ENCODE peak calls at places on chromosome 7, in seven cellular contexts. N is stomach, E is AG10803, V is endodermal cell, K is Panc1, G is upper lobe of right lung, J is fibroblast of lung. D is an unnamed sample.
A peak's percentile ranks its signal among the peaks of the same experiment; 100 is the strongest.

GRCh38 chr7:132518102-132518838 is 58.0 kb downstream of the PLXNA4 start:
- DNase-seq in N (no peak), E (no peak), V (peak; percentile 89), K (peak; percentile 8), G (no peak), J (no peak), D (peak; percentile 22)

GRCh38 chr7:1533569-1534329 is 3.2 kb downstream of the MAFK start:
- DNase-seq in N (peak; percentile 67), E (peak; percentile 87), V (peak; percentile 74), K (peak; percentile 86), G (no peak), J (peak; percentile 80), D (peak; percentile 90)

GRCh38 chr7:81159402-81159801 is 240.6 kb upstream of the SEMA3C start:
- DNase-seq in N (no peak), E (no peak), V (no peak), K (no peak), G (no peak), J (no peak), D (peak; percentile 51)

GRCh38 chr7:116259821-116260440 is 49.6 kb downstream of the TES start:
- DNase-seq in N (no peak), E (peak; percentile 91), V (no peak), K (no peak), G (no peak), J (peak; percentile 82), D (peak; percentile 76)

GRCh38 chr7:79529896-79530235 is 76.4 kb upstream of the MAGI2 start:
- DNase-seq in N (no peak), E (peak; percentile 36), V (no peak), K (no peak), G (no peak), J (no peak), D (peak; percentile 42)

GRCh38 chr7:27424231-27424630 is 181.6 kb downstream of the EVX1 start:
- DNase-seq in N (no peak), E (no peak), V (no peak), K (no peak), G (no peak), J (no peak), D (no peak)

GRCh38 chr7:17941171-17941490 is 837 bp upstream of the SNX13 start:
- DNase-seq in N (no peak), E (no peak), V (no peak), K (no peak), G (no peak), J (peak; percentile 16), D (no peak)

GRCh38 chr7:44757739-44758138 is 9.1 kb downstream of the ZMIZ2 start:
- DNase-seq in N (no peak), E (no peak), V (no peak), K (no peak), G (no peak), J (no peak), D (no peak)

GRCh38 chr7:30699706-30700495 is 17.6 kb upstream of the CRHR2 start:
- DNase-seq in N (no peak), E (no peak), V (peak; percentile 93), K (no peak), G (no peak), J (no peak), D (no peak)

GRCh38 chr7:27177795-27178320 is 3.7 kb upstream of the HOXA10 start:
- DNase-seq in N (no peak), E (no peak), V (no peak), K (no peak), G (peak; percentile 3), J (no peak), D (no peak)

GRCh38 chr7:99379043-99379577 is 4.6 kb downstream of the ARPC1B start:
- DNase-seq in N (peak; percentile 46), E (peak; percentile 96), V (no peak), K (no peak), G (no peak), J (peak; percentile 87), D (peak; percentile 96)

GRCh38 chr7:155283565-155284194 is 14.0 kb upstream of the INSIG1 start:
- DNase-seq in N (no peak), E (no peak), V (no peak), K (no peak), G (no peak), J (no peak), D (no peak)

GRCh38 chr7:32588657-32589056 is 93.4 kb downstream of the AVL9 start:
- DNase-seq in N (no peak), E (peak; percentile 90), V (no peak), K (no peak), G (no peak), J (peak; percentile 83), D (peak; percentile 86)

GRCh38 chr7:7018290-7018689 is 164.1 kb upstream of the C1GALT1 start:
- DNase-seq in N (no peak), E (no peak), V (no peak), K (no peak), G (no peak), J (no peak), D (no peak)

GRCh38 chr7:98372993-98373392 is 27.9 kb downstream of the BAIAP2L1 start:
- DNase-seq in N (no peak), E (peak; percentile 89), V (no peak), K (no peak), G (no peak), J (peak; percentile 60), D (peak; percentile 48)

GRCh38 chr7:76381814-76382213 is 23.0 kb upstream of the YWHAG start:
- DNase-seq in N (no peak), E (no peak), V (no peak), K (no peak), G (no peak), J (no peak), D (no peak)
- TF ChIP-seq CTCF in N (no peak), E (peak; percentile 22), V (peak; percentile 48), K (no peak), G (no peak), J (peak; percentile 21), D (no peak)

GRCh38 chr7:66043681-66044497 is 31.7 kb upstream of the ASL start:
- DNase-seq in N (peak; percentile 78), E (peak; percentile 36), V (peak; percentile 89), K (no peak), G (peak; percentile 88), J (peak; percentile 8), D (no peak)
- H3K4me3 ChIP-seq in N (peak overlapping the region; percentile 49), E (peak overlapping the region; percentile 47), V (peak overlapping the region; percentile 71), K (peak overlapping the region; percentile 42), G (peak overlapping the region; percentile 54), J (peak overlapping the region; percentile 29), D (peak overlapping the region; percentile 46)

GRCh38 chr7:48035301-48035966 is at the start of gene C7orf57:
- DNase-seq in N (peak; percentile 85), E (peak; percentile 85), V (peak; percentile 97), K (peak; percentile 46), G (peak; percentile 98), J (peak; percentile 78), D (peak; percentile 91)
- TF ChIP-seq CTCF in N (peak; percentile 29), E (peak; percentile 30), V (peak; percentile 7), K (peak; percentile 73), G (peak; percentile 42), J (no peak), D (peak; percentile 5)

DNA sequence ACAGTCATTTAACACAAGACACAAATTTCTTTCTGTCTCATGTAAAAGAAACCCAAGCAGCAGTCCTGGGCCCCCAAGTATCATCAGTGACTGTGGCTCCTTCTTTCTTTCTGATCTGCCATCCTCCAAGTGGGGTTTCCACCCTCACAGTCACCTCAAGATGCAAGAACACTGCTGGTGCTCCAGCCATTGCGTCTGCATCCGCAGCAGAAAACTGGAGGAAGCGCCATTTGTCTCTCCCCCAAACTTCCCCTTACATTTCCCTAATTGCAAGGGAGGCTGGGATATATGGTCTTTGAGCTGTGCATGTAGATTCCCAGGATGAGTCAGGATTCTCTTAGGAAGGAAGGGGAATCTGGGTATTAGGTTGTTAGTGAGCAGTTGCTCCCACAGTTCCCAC is 60.9 kb upstream of the GNA12 start:
- DNase-seq in N (no peak), E (no peak), V (no peak), K (no peak), G (no peak), J (no peak), D (no peak)
- H3K4me3 ChIP-seq in N (no peak overlapping the region), E (no peak overlapping the region), V (no peak overlapping the region), K (no peak overlapping the region), G (no peak overlapping the region), J (no peak overlapping the region), D (no peak overlapping the region)

GRCh38 chr7:108015740-108016139 is 12.8 kb upstream of the LAMB1 start:
- DNase-seq in N (no peak), E (no peak), V (no peak), K (no peak), G (no peak), J (no peak), D (no peak)

GRCh38 chr7:108017776-108018151 is 14.8 kb upstream of the LAMB1 start:
- DNase-seq in N (no peak), E (no peak), V (no peak), K (no peak), G (no peak), J (no peak), D (no peak)

GRCh38 chr7:108014747-108015682 is 12.1 kb upstream of the LAMB1 start:
- DNase-seq in N (no peak), E (peak; percentile 43), V (peak; percentile 39), K (no peak), G (no peak), J (peak; percentile 79), D (peak; percentile 63)

GRCh38 chr7:108018668-108019067 is 15.7 kb upstream of the LAMB1 start:
- DNase-seq in N (no peak), E (no peak), V (no peak), K (no peak), G (no peak), J (no peak), D (no peak)

DNA sequence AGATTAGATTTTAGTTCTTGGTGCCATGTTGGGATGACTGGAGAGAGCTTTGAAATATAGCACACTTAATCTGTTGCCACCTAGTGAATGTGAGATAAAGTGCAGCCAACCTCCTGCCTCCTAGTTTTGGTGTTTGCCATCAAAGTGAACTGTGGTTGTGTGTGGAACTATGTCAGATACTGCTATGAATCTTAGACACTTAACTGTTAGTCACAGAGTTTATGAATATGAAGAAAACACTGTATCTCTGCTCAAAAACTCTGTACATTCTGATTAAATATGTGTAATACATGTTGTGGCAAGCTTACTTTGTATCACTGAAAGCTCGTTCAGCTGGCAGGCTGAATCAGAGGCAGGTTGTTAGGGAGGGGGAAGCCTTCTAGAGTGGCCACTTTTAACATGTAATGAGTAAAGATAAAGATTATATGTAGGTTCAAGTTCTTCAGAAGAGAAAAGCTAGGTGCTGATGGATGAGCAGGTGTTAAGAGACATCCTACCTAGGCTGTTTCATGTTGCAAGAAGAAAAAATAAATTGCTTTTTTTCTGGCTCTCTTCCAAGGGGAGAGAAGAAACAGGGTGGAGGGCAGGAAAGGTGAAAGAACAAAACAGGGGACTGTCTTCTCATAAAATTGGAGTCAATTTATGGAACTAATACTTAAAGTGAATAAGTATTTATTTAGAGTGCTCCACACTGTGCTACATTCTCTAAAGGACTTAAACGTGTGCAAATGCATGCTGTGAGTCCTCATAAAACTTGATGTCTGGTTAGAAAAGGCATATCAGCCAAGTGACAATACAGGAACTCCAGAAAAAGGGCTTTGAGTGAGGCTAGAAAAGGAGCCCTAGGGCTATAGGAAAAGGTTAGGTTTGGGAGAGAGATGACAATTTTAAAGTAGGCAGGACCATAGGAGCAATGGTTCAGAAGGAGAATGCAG is 14.1 kb upstream of the LAMB1 start:
- DNase-seq in N (no peak), E (peak; percentile 39), V (no peak), K (no peak), G (no peak), J (peak; percentile 66), D (peak; percentile 78)
- TF ChIP-seq CTCF in N (peak; percentile 37), E (peak; percentile 56), V (peak; percentile 68), K (peak; percentile 66), G (peak; percentile 39), J (peak; percentile 54), D (peak; percentile 46)

GRCh38 chr7:78052112-78052511 is 253.5 kb downstream of the PHTF2 start:
- DNase-seq in N (no peak), E (no peak), V (peak; percentile 88), K (no peak), G (no peak), J (peak; percentile 3), D (no peak)
- H3K4me3 ChIP-seq in N (no peak overlapping the region), E (no peak overlapping the region), V (no peak overlapping the region), K (no peak overlapping the region), G (no peak overlapping the region), J (no peak overlapping the region), D (no peak overlapping the region)

D was measured in foreskin fibroblast.